ENCODE peak calls at places on chromosome 7, in five cellular contexts. L, P, I, G and J are unnamed samples.

GRCh38 chr7:36039243-36039642 is 113.8 kb upstream of the EEPD1 start:
- DNase-seq in L (no peak), P (no peak), I (no peak), G (no peak), J (no peak)

GRCh38 chr7:30003098-30003497 is 13.5 kb upstream of the SCRN1 start:
- DNase-seq in L (no peak), P (no peak), I (no peak), G (no peak), J (no peak)

GRCh38 chr7:34928052-34928451 is 109.2 kb downstream of the DPY19L1 start:
- DNase-seq in L (peak), P (no peak), I (peak), G (peak), J (peak)

GRCh38 chr7:123747620-123748141 is 1.1 kb downstream of the WASL start:
- DNase-seq in L (peak), P (peak), I (peak), G (peak), J (peak)

GRCh38 chr7:98398567-98399372 is 2.1 kb downstream of the BAIAP2L1 start:
- DNase-seq in L (no peak), P (no peak), I (no peak), G (no peak), J (no peak)

GRCh38 chr7:112462236-112462635 is 12.0 kb downstream of the IFRD1 start:
- DNase-seq in L (no peak), P (no peak), I (peak), G (peak), J (no peak)

GRCh38 chr7:21753071-21753470 is 192.6 kb downstream of the CDCA7L start:
- DNase-seq in L (no peak), P (no peak), I (no peak), G (no peak), J (no peak)

GRCh38 chr7:35329026-35329425 is 75.1 kb upstream of the TBX20 start:
- DNase-seq in L (no peak), P (no peak), I (no peak), G (no peak), J (no peak)

GRCh38 chr7:67723591-67723990 is 727.0 kb downstream of the TYW1 start:
- DNase-seq in L (no peak), P (no peak), I (no peak), G (no peak), J (peak)

GRCh38 chr7:95545007-95545615 is 51.2 kb downstream of the PDK4 start:
- DNase-seq in L (peak), P (no peak), I (peak), G (peak), J (no peak)

GRCh38 chr7:15305002-15305600 is 256.7 kb downstream of the AGMO start:
- DNase-seq in L (peak), P (no peak), I (peak), G (peak), J (peak)

GRCh38 chr7:460374-461117 is 59.1 kb downstream of the PDGFA start:
- DNase-seq in L (no peak), P (no peak), I (no peak), G (peak), J (no peak)

DNA sequence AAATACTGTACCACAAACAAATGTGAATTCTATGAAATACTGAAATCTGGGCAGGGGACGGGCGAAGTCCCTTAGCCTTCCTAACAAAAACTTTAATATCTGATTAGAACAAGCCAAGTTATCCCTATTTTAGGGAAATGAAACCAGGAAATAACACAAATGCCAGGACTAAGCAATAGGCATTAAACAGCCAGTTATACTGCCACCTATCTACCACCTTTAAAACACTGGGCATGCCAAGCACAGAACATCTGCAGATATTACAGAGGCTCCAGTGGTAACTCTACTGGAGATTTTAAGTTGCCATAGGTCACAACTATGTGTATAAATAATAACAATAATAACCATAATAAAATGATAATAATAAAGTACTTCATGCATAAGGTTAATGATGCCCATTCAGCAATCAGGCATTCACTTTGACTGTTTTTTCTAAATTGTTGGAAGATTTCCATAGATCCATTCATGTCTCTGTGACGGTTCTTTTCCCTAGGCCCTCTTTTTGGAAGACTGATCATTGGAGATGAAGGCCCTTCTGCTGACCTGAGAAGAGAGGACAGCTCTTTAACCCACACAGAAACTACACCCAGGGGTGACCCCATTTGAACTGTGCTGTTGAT is 195.7 kb downstream of the CACNA2D1 start:
- DNase-seq in L (peak), P (no peak), I (peak), G (no peak), J (no peak)
- TF ChIP-seq CTCF in L (peak), P (no peak), I (peak), G (peak), J (peak)

GRCh38 chr7:12178317-12178716 is 32.8 kb upstream of the TMEM106B start:
- DNase-seq in L (no peak), P (no peak), I (no peak), G (no peak), J (no peak)

GRCh38 chr7:12174931-12175330 is 36.2 kb upstream of the TMEM106B start:
- DNase-seq in L (no peak), P (no peak), I (no peak), G (no peak), J (no peak)
- H3K27ac ChIP-seq in L (no peak), P (no peak), I (no peak), G (no peak), J (no peak)

GRCh38 chr7:120740348-120740747 is 117.6 kb downstream of the TSPAN12 start:
- DNase-seq in L (no peak), P (no peak), I (peak), G (no peak), J (no peak)

GRCh38 chr7:120738816-120739215 is 119.1 kb downstream of the TSPAN12 start:
- DNase-seq in L (no peak), P (no peak), I (no peak), G (no peak), J (no peak)

GRCh38 chr7:120742370-120742769 is 115.6 kb downstream of the TSPAN12 start:
- DNase-seq in L (no peak), P (no peak), I (no peak), G (no peak), J (peak)

GRCh38 chr7:120743128-120743527 is 114.8 kb downstream of the TSPAN12 start:
- DNase-seq in L (no peak), P (no peak), I (no peak), G (no peak), J (no peak)

DNA sequence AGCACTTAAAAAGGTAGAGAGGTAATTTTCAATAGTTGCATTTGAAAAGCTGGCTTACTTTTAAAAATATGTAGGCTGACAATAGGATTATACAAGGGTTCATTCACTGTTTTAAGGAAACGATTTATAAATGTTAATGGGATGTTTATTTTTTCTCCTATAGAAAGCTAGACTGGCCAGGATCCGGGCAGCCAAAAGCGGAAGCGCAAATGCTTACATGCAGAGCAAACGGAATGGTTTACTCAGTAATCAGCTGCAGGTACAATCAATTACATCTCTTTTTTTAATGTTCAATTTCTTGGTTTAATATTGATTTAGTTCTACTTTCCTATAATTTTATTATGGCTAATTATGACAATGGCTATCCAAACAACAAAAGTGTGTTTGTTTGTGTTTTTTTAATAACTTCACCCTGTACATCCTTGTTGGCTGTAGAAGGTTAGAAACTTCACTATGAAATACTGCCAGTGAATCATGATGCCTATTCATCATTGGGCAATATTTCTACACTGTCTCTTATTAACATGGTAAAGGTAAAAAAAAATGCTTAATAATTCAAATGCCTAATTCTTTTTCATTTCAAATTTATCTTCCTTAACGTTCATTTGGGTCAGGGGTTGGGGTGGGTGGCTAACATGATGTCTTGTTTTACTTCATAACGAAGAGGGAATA is 116.4 kb downstream of the TSPAN12 start:
- DNase-seq in L (no peak), P (no peak), I (no peak), G (no peak), J (no peak)
- H3K4me3 ChIP-seq in L (no peak), P (no peak), I (no peak), G (no peak), J (no peak)

GRCh38 chr7:27128776-27129728 is 1.5 kb downstream of the HOXA4 start:
- DNase-seq in L (no peak), P (no peak), I (no peak), G (peak), J (no peak)

GRCh38 chr7:27130540-27131389 is at the start of gene HOXA4:
- DNase-seq in L (no peak), P (peak), I (peak), G (peak), J (peak)

GRCh38 chr7:27128034-27128433 is 2.5 kb downstream of the HOXA4 start:
- DNase-seq in L (no peak), P (no peak), I (peak), G (peak), J (no peak)

GRCh38 chr7:27131390-27131819 is 848 bp upstream of the HOXA4 start:
- DNase-seq in L (no peak), P (no peak), I (no peak), G (no peak), J (no peak)

DNA sequence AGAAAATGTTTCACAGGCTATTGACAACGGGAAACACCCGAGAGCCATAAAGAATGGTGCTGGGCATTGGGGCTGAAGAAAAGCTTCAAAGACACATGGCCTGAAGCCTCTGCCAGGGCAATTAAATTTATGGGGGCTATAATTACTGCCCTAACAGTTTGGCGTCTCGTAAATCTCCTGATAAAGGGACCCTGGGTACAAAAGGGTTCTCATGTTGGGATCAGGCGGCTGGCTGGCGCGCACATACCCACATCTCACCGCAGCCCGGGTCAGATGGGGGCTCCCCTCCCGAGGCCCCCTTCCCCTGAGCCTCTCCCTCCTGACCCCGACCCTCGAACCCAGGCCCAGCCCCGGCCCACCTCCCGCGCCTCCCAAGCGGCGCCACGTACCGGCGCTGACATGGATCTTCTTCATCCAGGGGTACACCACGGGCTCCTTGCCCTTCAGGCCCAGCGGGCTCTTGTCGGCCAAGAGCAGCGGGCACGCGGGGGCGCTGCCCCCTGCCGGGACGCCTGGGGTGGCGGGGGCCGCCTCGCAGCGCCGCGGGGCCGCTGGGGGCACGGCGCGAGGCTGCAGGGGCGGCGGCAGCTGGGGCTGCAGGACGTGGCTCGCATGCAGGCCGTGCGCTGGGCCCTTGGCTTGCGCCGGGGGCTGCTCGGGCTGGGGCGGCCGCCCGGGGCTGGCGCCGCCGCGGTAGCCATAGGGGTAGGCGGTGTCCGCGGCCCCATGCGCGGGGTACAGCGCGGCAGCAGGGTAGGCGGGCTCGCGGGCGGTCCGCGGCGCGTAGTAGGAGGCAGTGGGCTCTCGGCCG is 623 bp downstream of the HOXA4 start:
- DNase-seq in L (no peak), P (no peak), I (no peak), G (peak), J (peak)
- TF ChIP-seq CTCF in L (no peak), P (no peak), I (no peak), G (peak), J (no peak)

GRCh38 chr7:54166419-54166818 is 375.8 kb upstream of the VSTM2A start:
- DNase-seq in L (no peak), P (no peak), I (no peak), G (no peak), J (no peak)
- H3K27ac ChIP-seq in L (no peak), P (no peak), I (no peak), G (no peak), J (no peak)

DNA sequence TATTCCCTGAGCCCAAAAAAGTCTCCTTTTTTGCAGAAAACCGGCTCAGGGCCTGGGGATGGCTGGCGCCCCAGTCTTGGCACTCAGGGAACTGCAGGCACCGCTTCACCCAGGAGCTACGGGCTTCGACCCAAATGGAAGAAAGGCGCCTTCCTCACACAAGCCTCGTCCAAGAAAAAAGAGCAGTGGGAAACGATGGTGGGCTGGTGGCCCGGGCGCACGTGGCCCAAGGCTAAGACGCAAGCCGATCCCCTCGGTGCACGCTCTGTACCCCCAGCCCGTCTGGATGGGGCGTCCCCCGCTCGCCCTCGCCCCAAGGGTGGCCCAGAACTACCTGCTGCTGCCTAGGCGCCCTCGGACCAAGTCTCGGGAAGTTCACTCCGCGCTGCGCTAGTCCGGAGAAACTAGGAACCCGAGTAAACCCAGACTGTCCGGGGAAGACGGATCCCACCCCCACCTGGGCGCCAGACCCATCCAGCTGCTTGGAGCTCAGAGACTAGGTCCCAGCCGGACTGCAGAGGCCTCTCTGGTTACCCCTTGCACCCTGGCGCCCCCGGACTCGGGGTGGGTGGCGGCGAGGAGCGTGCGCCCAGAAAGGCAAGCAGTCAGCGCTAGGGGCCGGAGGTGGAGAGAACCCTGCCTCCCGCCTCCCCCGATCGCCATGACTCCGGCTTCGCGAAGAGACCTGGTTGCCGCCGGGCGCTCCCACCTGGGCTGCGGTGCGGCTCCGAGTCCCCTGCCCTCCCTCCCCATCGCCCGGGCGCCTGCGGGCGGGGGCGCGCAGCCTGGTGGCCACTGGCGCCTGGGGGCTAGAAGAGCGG is 76.4 kb downstream of the CALN1 start:
- DNase-seq in L (no peak), P (no peak), I (no peak), G (no peak), J (no peak)
- H3K4me3 ChIP-seq in L (no peak), P (no peak), I (no peak), G (peak), J (no peak)

DNA sequence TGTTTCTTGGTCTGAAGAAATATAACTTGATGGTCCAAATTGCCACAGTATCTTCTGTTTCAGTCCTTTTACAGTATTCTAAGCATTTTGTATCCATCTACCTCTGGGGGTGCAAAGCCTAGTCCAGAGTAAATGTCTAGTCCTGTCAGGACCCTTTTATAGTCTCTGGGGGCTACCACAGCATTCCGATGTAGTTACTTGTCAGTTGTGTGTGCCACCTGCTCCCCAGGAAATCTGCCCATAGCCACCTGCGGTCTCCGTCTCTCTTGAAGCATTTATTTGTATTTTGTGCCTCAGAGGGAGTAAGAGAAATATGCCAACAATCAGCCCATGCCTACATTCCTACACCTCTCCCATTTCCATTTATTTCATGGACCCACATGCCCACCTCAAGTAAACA is 12.8 kb downstream of the AGBL3 start:
- DNase-seq in L (no peak), P (no peak), I (no peak), G (no peak), J (no peak)
- TF ChIP-seq CTCF in L (no peak), P (no peak), I (no peak), G (no peak), J (no peak)

GRCh38 chr7:47591655-47592572 is 10.0 kb upstream of the TNS3 start:
- DNase-seq in L (no peak), P (no peak), I (peak), G (no peak), J (no peak)
- H3K27ac ChIP-seq in L (no peak), P (no peak), I (no peak), G (peak), J (no peak)